ENCODE peak calls at places on chromosome 4, in six cellular contexts. Y is neural progenitor cell, G is HCT116, E is astrocyte, F is PC-3, N is mammary epithelial cell. I is an unnamed sample.

GRCh38 chr4:26237916-26238315 is 82.9 kb upstream of the RBPJ start:
- DNase-seq in Y (no peak), G (no peak), E (no peak), F (peak; percentile 60), N (no peak), I (no peak)

GRCh38 chr4:38017579-38017978 is 57.4 kb downstream of the PTTG2 start:
- DNase-seq in Y (no peak), G (no peak), E (no peak), F (no peak), N (peak; percentile 5), I (no peak)

GRCh38 chr4:2249526-2249991 is 7.6 kb upstream of the HAUS3 start:
- DNase-seq in Y (no peak), G (no peak), E (no peak), F (no peak), N (no peak), I (no peak)

GRCh38 chr4:7632971-7633370 is 198.2 kb upstream of the PSAPL1 start:
- DNase-seq in Y (no peak), G (no peak), E (no peak), F (no peak), N (no peak), I (no peak)

GRCh38 chr4:74768857-74769525 is 25.3 kb downstream of the BTC start:
- DNase-seq in Y (no peak), G (peak; percentile 92), E (peak; percentile 30), F (peak; percentile 89), N (peak; percentile 68), I (peak; percentile 49)

GRCh38 chr4:100929753-100930152 is 411.9 kb upstream of the EMCN start:
- DNase-seq in Y (peak; percentile 20), G (no peak), E (no peak), F (no peak), N (no peak), I (no peak)

GRCh38 chr4:21411086-21411485 is 537.5 kb downstream of the KCNIP4 start:
- DNase-seq in Y (no peak), G (no peak), E (no peak), F (no peak), N (no peak), I (no peak)

GRCh38 chr4:139018501-139018900 is 2.9 kb downstream of the NOCT start:
- DNase-seq in Y (no peak), G (no peak), E (no peak), F (no peak), N (no peak), I (peak; percentile 43)

GRCh38 chr4:26264109-26264508 is 56.7 kb upstream of the RBPJ start:
- DNase-seq in Y (no peak), G (no peak), E (no peak), F (no peak), N (no peak), I (no peak)

GRCh38 chr4:137961051-137961438 is 281.1 kb downstream of the SLC7A11 start:
- DNase-seq in Y (no peak), G (no peak), E (no peak), F (peak; percentile 73), N (peak; percentile 91), I (peak; percentile 85)

GRCh38 chr4:77172336-77172735 is 15.3 kb downstream of the CCNG2 start:
- DNase-seq in Y (no peak), G (no peak), E (peak; percentile 98), F (peak; percentile 65), N (peak; percentile 91), I (peak; percentile 98)

GRCh38 chr4:123613586-123614344 is 217.2 kb downstream of the SPRY1 start:
- DNase-seq in Y (no peak), G (no peak), E (no peak), F (peak; percentile 19), N (no peak), I (no peak)

GRCh38 chr4:142544014-142544413 is 302.1 kb downstream of the INPP4B start:
- DNase-seq in Y (no peak), G (no peak), E (no peak), F (peak; percentile 16), N (no peak), I (no peak)

GRCh38 chr4:89300060-89300459 is 7.5 kb downstream of the GPRIN3 start:
- DNase-seq in Y (no peak), G (no peak), E (no peak), F (no peak), N (no peak), I (no peak)

GRCh38 chr4:79563218-79563617 is 155.2 kb upstream of the GK2 start:
- DNase-seq in Y (no peak), G (no peak), E (peak; percentile 6), F (no peak), N (no peak), I (peak; percentile 14)

GRCh38 chr4:102404551-102404969 is 59.3 kb upstream of the SLC39A8 start:
- DNase-seq in Y (peak; percentile 11), G (no peak), E (no peak), F (no peak), N (no peak), I (no peak)

GRCh38 chr4:142091085-142091513 is 454.7 kb downstream of the IL15 start:
- DNase-seq in Y (no peak), G (no peak), E (peak; percentile 99), F (peak; percentile 79), N (peak; percentile 89), I (peak; percentile 99)

GRCh38 chr4:25001499-25001898 is 29.2 kb downstream of the LGI2 start:
- DNase-seq in Y (no peak), G (no peak), E (peak; percentile 9), F (no peak), N (no peak), I (no peak)
- H3K4me2 ChIP-seq in Y (no peak overlapping the region), G (no peak overlapping the region), E (no peak overlapping the region), F (no peak overlapping the region), N (no peak overlapping the region), I (no peak overlapping the region)

GRCh38 chr4:13541720-13542576 is 2.4 kb downstream of the NKX3-2 start:
- DNase-seq in Y (peak; percentile 69), G (no peak), E (no peak), F (no peak), N (no peak), I (no peak)
- TF ChIP-seq EZH2 in Y (peak; percentile 81), G (no peak), E (peak; percentile 89), F (no peak), N (no peak), I (peak; percentile 64)

GRCh38 chr4:113444386-113444785 is 317.2 kb downstream of the CAMK2D start:
- DNase-seq in Y (no peak), G (no peak), E (peak; percentile 88), F (peak; percentile 55), N (peak; percentile 62), I (peak; percentile 90)
- H3K4me2 ChIP-seq in Y (no peak overlapping the region), G (peak overlapping the region; percentile 68), E (peak overlapping the region; percentile 35), F (peak overlapping the region; percentile 80), N (no peak overlapping the region), I (peak overlapping the region; percentile 37)

GRCh38 chr4:66872696-66873095 is 672.6 kb downstream of the CENPC start:
- DNase-seq in Y (no peak), G (no peak), E (no peak), F (no peak), N (no peak), I (no peak)
- TF ChIP-seq EZH2 in Y (no peak), G (no peak), E (no peak), F (no peak), N (no peak), I (no peak)

DNA sequence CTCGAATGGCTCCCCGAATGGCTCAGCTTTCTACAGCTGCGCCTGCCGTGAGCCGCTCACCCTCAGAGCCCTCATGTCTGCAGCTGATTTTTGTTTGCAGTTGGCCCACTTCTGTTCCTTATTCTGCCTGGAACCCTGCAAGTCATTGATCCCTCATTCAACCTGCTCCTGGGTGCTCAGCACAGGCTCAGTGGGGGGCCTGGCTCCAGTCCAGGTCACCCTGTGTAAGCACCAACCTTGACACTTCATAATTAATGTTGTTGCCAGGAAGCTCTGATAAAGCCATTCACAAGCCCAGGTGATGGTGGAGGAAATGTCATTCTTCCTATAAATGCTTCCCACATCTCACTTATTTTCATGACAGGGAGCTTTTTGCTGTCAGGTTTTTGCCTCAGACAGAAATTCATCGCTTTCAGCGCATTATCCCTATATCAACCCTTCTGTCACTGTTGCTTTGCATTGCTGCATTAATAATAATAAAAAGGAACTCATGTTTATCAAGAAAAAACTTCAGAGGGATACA is 85.7 kb downstream of the F11 start:
- DNase-seq in Y (no peak), G (no peak), E (no peak), F (no peak), N (no peak), I (no peak)
- H3K4me2 ChIP-seq in Y (no peak overlapping the region), G (no peak overlapping the region), E (no peak overlapping the region), F (no peak overlapping the region), N (no peak overlapping the region), I (no peak overlapping the region)

DNA sequence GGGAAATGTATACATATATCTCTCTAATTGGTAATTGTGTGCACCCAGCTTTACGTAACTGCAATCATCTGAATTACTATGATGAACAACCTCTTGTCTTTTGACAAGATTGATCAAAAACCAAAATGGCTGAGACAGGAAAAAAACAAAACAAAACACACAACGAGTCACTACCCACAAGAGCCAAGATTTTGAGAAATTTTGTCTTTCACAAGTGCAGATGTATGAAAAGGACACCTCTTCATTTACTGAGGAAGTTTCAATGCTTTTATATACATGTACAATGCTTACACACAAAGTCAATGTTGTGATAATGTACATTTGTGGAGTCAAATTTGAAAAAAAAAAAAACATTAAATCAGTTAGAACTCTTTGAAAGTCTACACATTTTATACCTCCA is 224.6 kb downstream of the SCFD2 start:
- DNase-seq in Y (no peak), G (no peak), E (no peak), F (no peak), N (peak; percentile 3), I (no peak)
- TF ChIP-seq EZH2 in Y (no peak), G (no peak), E (no peak), F (no peak), N (no peak), I (no peak)

GRCh38 chr4:109298279-109299010 is 4.0 kb downstream of the COL25A1 start:
- DNase-seq in Y (peak; percentile 15), G (peak; percentile 38), E (no peak), F (peak; percentile 32), N (no peak), I (no peak)

GRCh38 chr4:109296545-109296944 is 5.9 kb downstream of the COL25A1 start:
- DNase-seq in Y (no peak), G (no peak), E (peak; percentile 78), F (no peak), N (peak; percentile 36), I (peak; percentile 82)

GRCh38 chr4:109303141-109303499 is 662 bp upstream of the COL25A1 start:
- DNase-seq in Y (no peak), G (no peak), E (peak; percentile 25), F (no peak), N (no peak), I (peak; percentile 10)

GRCh38 chr4:109302366-109303140 is at the start of gene COL25A1:
- DNase-seq in Y (peak; percentile 95), G (no peak), E (peak; percentile 57), F (no peak), N (no peak), I (peak; percentile 66)

DNA sequence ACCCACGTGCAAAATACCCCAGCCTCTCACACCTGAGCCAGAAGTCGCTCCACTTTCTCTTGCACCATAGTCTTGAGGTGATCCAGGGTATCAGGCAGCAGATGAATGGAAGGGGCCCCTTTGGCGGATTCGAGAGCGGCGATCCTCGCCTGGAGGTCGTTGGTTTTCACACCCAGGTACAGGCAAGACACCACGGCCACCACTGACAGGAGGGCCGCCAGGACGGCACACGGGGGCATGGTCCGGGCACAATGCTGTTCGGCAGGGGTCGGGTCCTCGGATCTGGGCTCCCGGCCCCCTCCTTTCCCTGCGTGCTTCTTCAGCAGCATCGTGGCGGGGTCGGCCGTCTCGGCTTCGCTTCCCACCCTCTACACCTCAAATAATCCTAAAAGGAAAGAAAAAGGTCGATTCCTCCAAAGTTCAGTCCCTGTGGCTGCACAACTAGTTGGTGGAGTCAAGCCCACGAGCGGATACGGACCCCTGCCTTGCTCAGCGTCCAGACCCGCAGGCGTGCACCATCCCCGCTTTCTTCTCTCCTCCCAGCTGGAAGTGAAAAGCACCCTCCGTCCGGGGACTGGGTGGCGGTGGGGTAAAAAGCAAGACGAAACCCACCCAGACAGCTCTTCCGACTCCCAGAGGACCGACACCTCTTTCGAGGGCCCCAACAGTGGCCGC is 630 bp downstream of the COL25A1 start:
- DNase-seq in Y (peak; percentile 4), G (no peak), E (no peak), F (no peak), N (no peak), I (no peak)
- H3K4me2 ChIP-seq in Y (peak overlapping the region; percentile 89), G (no peak overlapping the region), E (peak overlapping the region; percentile 98), F (no peak overlapping the region), N (peak overlapping the region; percentile 88), I (peak overlapping the region; percentile 70)